ENCODE peak calls at places on chromosomes 1 and 21, in ten cellular contexts. One of them, this sample, is unnamed.

GRCh38 chr1:230773396-230774033 is 26.3 kb downstream of the CAPN9 start:
- DNase-seq in effector memory CD8-positive, alpha-beta T cell: no peak
- DNase-seq in iris pigment epithelial cell: no peak
- DNase-seq in neural crest cell: no peak
- DNase-seq in Caco-2: no peak
- DNase-seq in Right ventricle myocardium inferior: no peak
- DNase-seq in stimulated activated naive B cell treated with anti-CD40 and anti-IgM and Interleukin-4, amounts not matched to agents 10 μg/mL and 1 μg/mL and 100 μg/mL, for 72 hours: no peak
- DNase-seq in dermis blood vessel endothelial cell: no peak
- DNase-seq in stomach: no peak
- DNase-seq in NCI-H1092: no peak
- DNase-seq in this sample: no peak

GRCh38 chr1:202802998-202803932 is 5.0 kb downstream of the KDM5B start:
- DNase-seq in Caco-2: no peak
- DNase-seq in Right ventricle myocardium inferior: no peak
- DNase-seq in dermis blood vessel endothelial cell: no peak
- DNase-seq in neural crest cell: no peak
- DNase-seq in stimulated activated naive B cell treated with anti-CD40 and anti-IgM and Interleukin-4, amounts not matched to agents 10 μg/mL and 1 μg/mL and 100 μg/mL, for 72 hours: no peak
- DNase-seq in NCI-H1092: no peak
- DNase-seq in effector memory CD8-positive, alpha-beta T cell: no peak
- DNase-seq in iris pigment epithelial cell: peak
- DNase-seq in stomach: no peak
- DNase-seq in this sample: no peak

GRCh38 chr1:19003371-19004290 is 47.2 kb upstream of the IFFO2 start:
- DNase-seq in Caco-2: no peak
- DNase-seq in effector memory CD8-positive, alpha-beta T cell: no peak
- DNase-seq in iris pigment epithelial cell: peak
- DNase-seq in stomach: no peak
- DNase-seq in neural crest cell: no peak
- DNase-seq in Right ventricle myocardium inferior: no peak
- DNase-seq in NCI-H1092: no peak
- DNase-seq in dermis blood vessel endothelial cell: no peak
- DNase-seq in stimulated activated naive B cell treated with anti-CD40 and anti-IgM and Interleukin-4, amounts not matched to agents 10 μg/mL and 1 μg/mL and 100 μg/mL, for 72 hours: no peak
- DNase-seq in this sample: no peak

GRCh38 chr1:32701951-32702598 is 495 bp downstream of the SYNC start:
- DNase-seq in effector memory CD8-positive, alpha-beta T cell: no peak
- DNase-seq in neural crest cell: no peak
- DNase-seq in Caco-2: no peak
- DNase-seq in stimulated activated naive B cell treated with anti-CD40 and anti-IgM and Interleukin-4, amounts not matched to agents 10 μg/mL and 1 μg/mL and 100 μg/mL, for 72 hours: no peak
- DNase-seq in NCI-H1092: peak
- DNase-seq in iris pigment epithelial cell: peak
- DNase-seq in dermis blood vessel endothelial cell: peak
- DNase-seq in Right ventricle myocardium inferior: no peak
- DNase-seq in stomach: no peak
- DNase-seq in this sample: no peak

GRCh38 chr1:159851386-159851785 is 11.1 kb downstream of the VSIG8 start:
- DNase-seq in stimulated activated naive B cell treated with anti-CD40 and anti-IgM and Interleukin-4, amounts not matched to agents 10 μg/mL and 1 μg/mL and 100 μg/mL, for 72 hours: no peak
- DNase-seq in iris pigment epithelial cell: peak
- DNase-seq in Right ventricle myocardium inferior: no peak
- DNase-seq in stomach: no peak
- DNase-seq in effector memory CD8-positive, alpha-beta T cell: no peak
- DNase-seq in NCI-H1092: no peak
- DNase-seq in Caco-2: no peak
- DNase-seq in neural crest cell: no peak
- DNase-seq in dermis blood vessel endothelial cell: no peak
- DNase-seq in this sample: no peak

GRCh38 chr1:24186993-24187790 is at the start of gene IFNLR1:
- DNase-seq in Caco-2: peak
- DNase-seq in stomach: peak
- DNase-seq in dermis blood vessel endothelial cell: no peak
- DNase-seq in iris pigment epithelial cell: no peak
- DNase-seq in neural crest cell: no peak
- DNase-seq in NCI-H1092: peak
- DNase-seq in Right ventricle myocardium inferior: no peak
- DNase-seq in stimulated activated naive B cell treated with anti-CD40 and anti-IgM and Interleukin-4, amounts not matched to agents 10 μg/mL and 1 μg/mL and 100 μg/mL, for 72 hours: peak
- DNase-seq in effector memory CD8-positive, alpha-beta T cell: peak
- DNase-seq in this sample: peak

GRCh38 chr1:211133393-211133840 is 531 bp downstream of the KCNH1 start:
- DNase-seq in effector memory CD8-positive, alpha-beta T cell: no peak
- DNase-seq in stimulated activated naive B cell treated with anti-CD40 and anti-IgM and Interleukin-4, amounts not matched to agents 10 μg/mL and 1 μg/mL and 100 μg/mL, for 72 hours: no peak
- DNase-seq in iris pigment epithelial cell: peak
- DNase-seq in neural crest cell: peak
- DNase-seq in Right ventricle myocardium inferior: no peak
- DNase-seq in Caco-2: no peak
- DNase-seq in dermis blood vessel endothelial cell: peak
- DNase-seq in NCI-H1092: peak
- DNase-seq in stomach: no peak
- DNase-seq in this sample: no peak

GRCh38 chr1:27318137-27318536 is 3.8 kb upstream of the TMEM222 start:
- DNase-seq in iris pigment epithelial cell: no peak
- DNase-seq in neural crest cell: no peak
- DNase-seq in stimulated activated naive B cell treated with anti-CD40 and anti-IgM and Interleukin-4, amounts not matched to agents 10 μg/mL and 1 μg/mL and 100 μg/mL, for 72 hours: no peak
- DNase-seq in stomach: no peak
- DNase-seq in Caco-2: no peak
- DNase-seq in NCI-H1092: no peak
- DNase-seq in effector memory CD8-positive, alpha-beta T cell: no peak
- DNase-seq in Right ventricle myocardium inferior: no peak
- DNase-seq in dermis blood vessel endothelial cell: no peak
- DNase-seq in this sample: no peak

GRCh38 chr1:97238816-97239215 is 517.2 kb downstream of the PTBP2 start:
- DNase-seq in stimulated activated naive B cell treated with anti-CD40 and anti-IgM and Interleukin-4, amounts not matched to agents 10 μg/mL and 1 μg/mL and 100 μg/mL, for 72 hours: no peak
- DNase-seq in neural crest cell: no peak
- DNase-seq in iris pigment epithelial cell: no peak
- DNase-seq in NCI-H1092: no peak
- DNase-seq in Right ventricle myocardium inferior: no peak
- DNase-seq in stomach: no peak
- DNase-seq in Caco-2: no peak
- DNase-seq in dermis blood vessel endothelial cell: no peak
- DNase-seq in effector memory CD8-positive, alpha-beta T cell: no peak
- DNase-seq in this sample: no peak

GRCh38 chr1:60878323-60878722 is 204.0 kb upstream of the NFIA start:
- DNase-seq in NCI-H1092: no peak
- DNase-seq in iris pigment epithelial cell: no peak
- DNase-seq in stomach: no peak
- DNase-seq in Right ventricle myocardium inferior: no peak
- DNase-seq in Caco-2: no peak
- DNase-seq in effector memory CD8-positive, alpha-beta T cell: no peak
- DNase-seq in stimulated activated naive B cell treated with anti-CD40 and anti-IgM and Interleukin-4, amounts not matched to agents 10 μg/mL and 1 μg/mL and 100 μg/mL, for 72 hours: no peak
- DNase-seq in neural crest cell: no peak
- DNase-seq in dermis blood vessel endothelial cell: no peak
- DNase-seq in this sample: no peak

GRCh38 chr1:244800821-244801220 is 34.6 kb upstream of the COX20 start:
- DNase-seq in NCI-H1092: no peak
- DNase-seq in dermis blood vessel endothelial cell: no peak
- DNase-seq in Right ventricle myocardium inferior: no peak
- DNase-seq in stomach: no peak
- DNase-seq in iris pigment epithelial cell: no peak
- DNase-seq in stimulated activated naive B cell treated with anti-CD40 and anti-IgM and Interleukin-4, amounts not matched to agents 10 μg/mL and 1 μg/mL and 100 μg/mL, for 72 hours: no peak
- DNase-seq in neural crest cell: no peak
- DNase-seq in Caco-2: no peak
- DNase-seq in effector memory CD8-positive, alpha-beta T cell: no peak
- DNase-seq in this sample: no peak

GRCh38 chr1:170663441-170664282 is at the start of gene PRRX1:
- DNase-seq in stimulated activated naive B cell treated with anti-CD40 and anti-IgM and Interleukin-4, amounts not matched to agents 10 μg/mL and 1 μg/mL and 100 μg/mL, for 72 hours: no peak
- DNase-seq in iris pigment epithelial cell: peak
- DNase-seq in dermis blood vessel endothelial cell: no peak
- DNase-seq in NCI-H1092: no peak
- DNase-seq in effector memory CD8-positive, alpha-beta T cell: no peak
- DNase-seq in Caco-2: no peak
- DNase-seq in stomach: no peak
- DNase-seq in Right ventricle myocardium inferior: no peak
- DNase-seq in neural crest cell: no peak
- DNase-seq in this sample: no peak

GRCh38 chr1:54290443-54291184 is 90.6 kb downstream of the MRPL37 start:
- DNase-seq in dermis blood vessel endothelial cell: no peak
- DNase-seq in effector memory CD8-positive, alpha-beta T cell: no peak
- DNase-seq in NCI-H1092: no peak
- DNase-seq in Right ventricle myocardium inferior: no peak
- DNase-seq in neural crest cell: no peak
- DNase-seq in Caco-2: no peak
- DNase-seq in stimulated activated naive B cell treated with anti-CD40 and anti-IgM and Interleukin-4, amounts not matched to agents 10 μg/mL and 1 μg/mL and 100 μg/mL, for 72 hours: no peak
- DNase-seq in iris pigment epithelial cell: peak
- DNase-seq in stomach: peak
- DNase-seq in this sample: no peak

GRCh38 chr1:221240652-221241051 is 361.4 kb downstream of the HLX start:
- DNase-seq in iris pigment epithelial cell: no peak
- DNase-seq in neural crest cell: no peak
- DNase-seq in dermis blood vessel endothelial cell: no peak
- DNase-seq in stomach: no peak
- DNase-seq in stimulated activated naive B cell treated with anti-CD40 and anti-IgM and Interleukin-4, amounts not matched to agents 10 μg/mL and 1 μg/mL and 100 μg/mL, for 72 hours: no peak
- DNase-seq in NCI-H1092: no peak
- DNase-seq in Right ventricle myocardium inferior: no peak
- DNase-seq in effector memory CD8-positive, alpha-beta T cell: no peak
- DNase-seq in Caco-2: no peak
- DNase-seq in this sample: no peak

GRCh38 chr1:23868848-23869450 is 859 bp upstream of the FUCA1 start:
- DNase-seq in neural crest cell: no peak
- DNase-seq in NCI-H1092: no peak
- DNase-seq in iris pigment epithelial cell: no peak
- DNase-seq in effector memory CD8-positive, alpha-beta T cell: no peak
- DNase-seq in stimulated activated naive B cell treated with anti-CD40 and anti-IgM and Interleukin-4, amounts not matched to agents 10 μg/mL and 1 μg/mL and 100 μg/mL, for 72 hours: no peak
- DNase-seq in dermis blood vessel endothelial cell: no peak
- DNase-seq in Caco-2: no peak
- DNase-seq in Right ventricle myocardium inferior: no peak
- DNase-seq in stomach: no peak
- DNase-seq in this sample: no peak

GRCh38 chr1:84570436-84571149 is 3.6 kb downstream of the CTBS start:
- DNase-seq in neural crest cell: no peak
- DNase-seq in NCI-H1092: no peak
- DNase-seq in dermis blood vessel endothelial cell: no peak
- DNase-seq in Right ventricle myocardium inferior: no peak
- DNase-seq in stomach: no peak
- DNase-seq in Caco-2: no peak
- DNase-seq in stimulated activated naive B cell treated with anti-CD40 and anti-IgM and Interleukin-4, amounts not matched to agents 10 μg/mL and 1 μg/mL and 100 μg/mL, for 72 hours: no peak
- DNase-seq in effector memory CD8-positive, alpha-beta T cell: no peak
- DNase-seq in iris pigment epithelial cell: peak
- DNase-seq in this sample: no peak

GRCh38 chr1:201443747-201444146 is 22.2 kb upstream of the TNNI1 start:
- DNase-seq in NCI-H1092: no peak
- DNase-seq in stomach: no peak
- DNase-seq in iris pigment epithelial cell: no peak
- DNase-seq in Caco-2: no peak
- DNase-seq in stimulated activated naive B cell treated with anti-CD40 and anti-IgM and Interleukin-4, amounts not matched to agents 10 μg/mL and 1 μg/mL and 100 μg/mL, for 72 hours: no peak
- DNase-seq in dermis blood vessel endothelial cell: no peak
- DNase-seq in Right ventricle myocardium inferior: no peak
- DNase-seq in neural crest cell: no peak
- DNase-seq in effector memory CD8-positive, alpha-beta T cell: no peak
- DNase-seq in this sample: no peak

GRCh38 chr1:65773391-65773790 is 19.3 kb upstream of the PDE4B start:
- DNase-seq in effector memory CD8-positive, alpha-beta T cell: no peak
- DNase-seq in Right ventricle myocardium inferior: no peak
- DNase-seq in NCI-H1092: no peak
- DNase-seq in neural crest cell: no peak
- DNase-seq in stomach: no peak
- DNase-seq in iris pigment epithelial cell: peak
- DNase-seq in dermis blood vessel endothelial cell: no peak
- DNase-seq in stimulated activated naive B cell treated with anti-CD40 and anti-IgM and Interleukin-4, amounts not matched to agents 10 μg/mL and 1 μg/mL and 100 μg/mL, for 72 hours: no peak
- DNase-seq in Caco-2: no peak
- DNase-seq in this sample: no peak

GRCh38 chr1:7690496-7691182 is 80.5 kb upstream of the VAMP3 start:
- DNase-seq in dermis blood vessel endothelial cell: no peak
- DNase-seq in NCI-H1092: no peak
- DNase-seq in stomach: no peak
- DNase-seq in Right ventricle myocardium inferior: no peak
- DNase-seq in Caco-2: no peak
- DNase-seq in iris pigment epithelial cell: no peak
- DNase-seq in effector memory CD8-positive, alpha-beta T cell: no peak
- DNase-seq in neural crest cell: no peak
- DNase-seq in stimulated activated naive B cell treated with anti-CD40 and anti-IgM and Interleukin-4, amounts not matched to agents 10 μg/mL and 1 μg/mL and 100 μg/mL, for 72 hours: no peak
- DNase-seq in this sample: no peak

GRCh38 chr1:207520946-207521345 is 25.0 kb downstream of the CR1 start:
- DNase-seq in Caco-2: no peak
- DNase-seq in stimulated activated naive B cell treated with anti-CD40 and anti-IgM and Interleukin-4, amounts not matched to agents 10 μg/mL and 1 μg/mL and 100 μg/mL, for 72 hours: no peak
- DNase-seq in NCI-H1092: no peak
- DNase-seq in neural crest cell: no peak
- DNase-seq in stomach: no peak
- DNase-seq in Right ventricle myocardium inferior: no peak
- DNase-seq in effector memory CD8-positive, alpha-beta T cell: no peak
- DNase-seq in iris pigment epithelial cell: no peak
- DNase-seq in dermis blood vessel endothelial cell: no peak
- DNase-seq in this sample: no peak

GRCh38 chr1:58754683-58755467 is 29.0 kb downstream of the JUN start:
- DNase-seq in effector memory CD8-positive, alpha-beta T cell: peak
- DNase-seq in stimulated activated naive B cell treated with anti-CD40 and anti-IgM and Interleukin-4, amounts not matched to agents 10 μg/mL and 1 μg/mL and 100 μg/mL, for 72 hours: no peak
- DNase-seq in Caco-2: no peak
- DNase-seq in stomach: no peak
- DNase-seq in neural crest cell: no peak
- DNase-seq in NCI-H1092: no peak
- DNase-seq in Right ventricle myocardium inferior: no peak
- DNase-seq in dermis blood vessel endothelial cell: peak
- DNase-seq in iris pigment epithelial cell: no peak
- DNase-seq in this sample: peak

GRCh38 chr1:10320336-10320735 is 78.5 kb upstream of the PGD start:
- DNase-seq in Caco-2: no peak
- DNase-seq in Right ventricle myocardium inferior: no peak
- DNase-seq in dermis blood vessel endothelial cell: no peak
- DNase-seq in NCI-H1092: no peak
- DNase-seq in iris pigment epithelial cell: no peak
- DNase-seq in stomach: no peak
- DNase-seq in effector memory CD8-positive, alpha-beta T cell: no peak
- DNase-seq in neural crest cell: no peak
- DNase-seq in stimulated activated naive B cell treated with anti-CD40 and anti-IgM and Interleukin-4, amounts not matched to agents 10 μg/mL and 1 μg/mL and 100 μg/mL, for 72 hours: no peak
- DNase-seq in this sample: no peak

GRCh38 chr21:34782666-34783365 is 114.0 kb downstream of the CLIC6 start:
- DNase-seq in dermis blood vessel endothelial cell: no peak
- DNase-seq in NCI-H1092: no peak
- DNase-seq in Right ventricle myocardium inferior: no peak
- DNase-seq in Caco-2: no peak
- DNase-seq in neural crest cell: no peak
- DNase-seq in iris pigment epithelial cell: no peak
- DNase-seq in stimulated activated naive B cell treated with anti-CD40 and anti-IgM and Interleukin-4, amounts not matched to agents 10 μg/mL and 1 μg/mL and 100 μg/mL, for 72 hours: no peak
- DNase-seq in effector memory CD8-positive, alpha-beta T cell: no peak
- DNase-seq in stomach: no peak
- DNase-seq in this sample: no peak

GRCh38 chr1:158527190-158527815 is 26.9 kb downstream of the OR6Y1 start:
- DNase-seq in effector memory CD8-positive, alpha-beta T cell: no peak
- DNase-seq in Right ventricle myocardium inferior: no peak
- DNase-seq in Caco-2: peak
- DNase-seq in stimulated activated naive B cell treated with anti-CD40 and anti-IgM and Interleukin-4, amounts not matched to agents 10 μg/mL and 1 μg/mL and 100 μg/mL, for 72 hours: no peak
- DNase-seq in dermis blood vessel endothelial cell: peak
- DNase-seq in iris pigment epithelial cell: peak
- DNase-seq in NCI-H1092: peak
- DNase-seq in stomach: no peak
- DNase-seq in neural crest cell: no peak
- DNase-seq in this sample: no peak

GRCh38 chr1:60281360-60281932 is 207.9 kb upstream of the C1orf87 start:
- DNase-seq in iris pigment epithelial cell: peak
- DNase-seq in stomach: peak
- DNase-seq in stimulated activated naive B cell treated with anti-CD40 and anti-IgM and Interleukin-4, amounts not matched to agents 10 μg/mL and 1 μg/mL and 100 μg/mL, for 72 hours: no peak
- DNase-seq in dermis blood vessel endothelial cell: peak
- DNase-seq in Caco-2: peak
- DNase-seq in NCI-H1092: peak
- DNase-seq in neural crest cell: peak
- DNase-seq in Right ventricle myocardium inferior: no peak
- DNase-seq in effector memory CD8-positive, alpha-beta T cell: no peak
- DNase-seq in this sample: no peak

GRCh38 chr1:154863702-154864174 is 6.3 kb downstream of the KCNN3 start:
- DNase-seq in Caco-2: peak
- DNase-seq in dermis blood vessel endothelial cell: peak
- DNase-seq in iris pigment epithelial cell: peak
- DNase-seq in NCI-H1092: no peak
- DNase-seq in neural crest cell: peak
- DNase-seq in effector memory CD8-positive, alpha-beta T cell: peak
- DNase-seq in Right ventricle myocardium inferior: peak
- DNase-seq in stimulated activated naive B cell treated with anti-CD40 and anti-IgM and Interleukin-4, amounts not matched to agents 10 μg/mL and 1 μg/mL and 100 μg/mL, for 72 hours: peak
- DNase-seq in stomach: peak
- DNase-seq in this sample: no peak

GRCh38 chr1:241423541-241424479 is 66.8 kb upstream of the RGS7 start:
- DNase-seq in effector memory CD8-positive, alpha-beta T cell: no peak
- DNase-seq in dermis blood vessel endothelial cell: peak
- DNase-seq in Right ventricle myocardium inferior: peak
- DNase-seq in Caco-2: peak
- DNase-seq in NCI-H1092: peak
- DNase-seq in stimulated activated naive B cell treated with anti-CD40 and anti-IgM and Interleukin-4, amounts not matched to agents 10 μg/mL and 1 μg/mL and 100 μg/mL, for 72 hours: peak
- DNase-seq in stomach: peak
- DNase-seq in neural crest cell: peak
- DNase-seq in iris pigment epithelial cell: peak
- DNase-seq in this sample: peak

GRCh38 chr1:172980456-172980855 is 70.3 kb downstream of the TNFSF18 start:
- DNase-seq in NCI-H1092: no peak
- DNase-seq in Right ventricle myocardium inferior: no peak
- DNase-seq in iris pigment epithelial cell: peak
- DNase-seq in effector memory CD8-positive, alpha-beta T cell: no peak
- DNase-seq in neural crest cell: no peak
- DNase-seq in stimulated activated naive B cell treated with anti-CD40 and anti-IgM and Interleukin-4, amounts not matched to agents 10 μg/mL and 1 μg/mL and 100 μg/mL, for 72 hours: no peak
- DNase-seq in dermis blood vessel endothelial cell: peak
- DNase-seq in stomach: no peak
- DNase-seq in Caco-2: no peak
- DNase-seq in this sample: no peak